ENCODE peak calls at places on chromosome 10, in eight cellular contexts. S is GF-D8; C is right cardiac atrium; X is NCI-H2081; W is activated CD4-positive, CD25-positive, alpha-beta regulatory T cell; E is anterior cingulate cortex; O is LoVo; F is HCT116. A is an unnamed sample.

GRCh38 chr10:102475451-102476040 is 24.2 kb upstream of the C10orf95 start:
- DNase-seq in S (no peak), C (no peak), X (no peak), W (no peak), E (no peak), O (no peak), F (no peak), A (no peak)

GRCh38 chr10:24882047-24882698 is 70.2 kb downstream of the PRTFDC1 start:
- DNase-seq in S (no peak), C (no peak), X (no peak), W (no peak), E (no peak), O (no peak), F (no peak), A (no peak)

GRCh38 chr10:98308602-98309365 is 40.8 kb upstream of the LOXL4 start:
- DNase-seq in S (no peak), C (no peak), X (no peak), W (no peak), E (no peak), O (no peak), F (no peak), A (peak)

GRCh38 chr10:73935895-73936294 is 25.0 kb downstream of the PLAU start:
- DNase-seq in S (no peak), C (no peak), X (no peak), W (no peak), E (no peak), O (no peak), F (no peak), A (no peak)

GRCh38 chr10:34139559-34139958 is 675.5 kb downstream of the PARD3 start:
- DNase-seq in S (no peak), C (no peak), X (no peak), W (no peak), E (no peak), O (no peak), F (no peak), A (peak)

GRCh38 chr10:10722422-10722821 is 295.2 kb upstream of the CELF2 start:
- DNase-seq in S (no peak), C (no peak), X (no peak), W (no peak), E (no peak), O (no peak), F (no peak), A (no peak)

GRCh38 chr10:47400786-47401185 is 16.7 kb upstream of the ZNF488 start:
- DNase-seq in S (no peak), C (no peak), X (no peak), W (no peak), E (no peak), O (no peak), F (no peak), A (no peak)

GRCh38 chr10:27911645-27912044 is 87.2 kb downstream of the ODAD2 start:
- DNase-seq in S (no peak), C (no peak), X (no peak), W (no peak), E (no peak), O (no peak), F (no peak), A (no peak)

GRCh38 chr10:101223274-101224059 is 5.8 kb downstream of the LBX1 start:
- DNase-seq in S (no peak), C (no peak), X (no peak), W (no peak), E (no peak), O (no peak), F (no peak), A (no peak)

GRCh38 chr10:121442086-121442485 is 156.2 kb downstream of the FGFR2 start:
- DNase-seq in S (no peak), C (no peak), X (no peak), W (no peak), E (no peak), O (no peak), F (no peak), A (peak)

GRCh38 chr10:110967009-110967630 is 47.7 kb downstream of the SHOC2 start:
- DNase-seq in S (no peak), C (no peak), X (no peak), W (no peak), E (no peak), O (no peak), F (no peak), A (no peak)

GRCh38 chr10:116264296-116264695 is 8.7 kb downstream of the GFRA1 start:
- DNase-seq in S (no peak), C (no peak), X (no peak), W (no peak), E (no peak), O (no peak), F (no peak), A (no peak)